ENCODE peak calls at places on chromosomes 4 and X, in ten cellular contexts. One of them, this sample, is unnamed.

GRCh38 chr4:89298160-89298559 is 9.4 kb downstream of the GPRIN3 start:
- DNase-seq in mammary epithelial cell: no peak
- DNase-seq in transverse colon: peak
- DNase-seq in lung: no peak
- DNase-seq in WERI-Rb-1: no peak
- DNase-seq in gastrocnemius medialis: no peak
- DNase-seq in A673: no peak
- DNase-seq in kidney: no peak
- DNase-seq in pancreas: no peak
- DNase-seq in lower leg skin: no peak
- DNase-seq in this sample: peak

GRCh38 chrX:53086464-53086863 is 4.3 kb downstream of the TSPYL2 start:
- DNase-seq in lower leg skin: no peak
- DNase-seq in gastrocnemius medialis: peak
- DNase-seq in A673: no peak
- DNase-seq in pancreas: peak
- DNase-seq in kidney: peak
- DNase-seq in transverse colon: peak
- DNase-seq in mammary epithelial cell: no peak
- DNase-seq in WERI-Rb-1: no peak
- DNase-seq in lung: peak
- DNase-seq in this sample: no peak

GRCh38 chrX:31546130-31546529 is 474.3 kb upstream of the FTHL17 start:
- DNase-seq in gastrocnemius medialis: peak
- DNase-seq in kidney: no peak
- DNase-seq in lung: no peak
- DNase-seq in A673: peak
- DNase-seq in transverse colon: no peak
- DNase-seq in WERI-Rb-1: no peak
- DNase-seq in lower leg skin: no peak
- DNase-seq in pancreas: no peak
- DNase-seq in mammary epithelial cell: peak
- DNase-seq in this sample: no peak

GRCh38 chr4:60938181-60938580 is 261.9 kb upstream of the ADGRL3 start:
- DNase-seq in pancreas: no peak
- DNase-seq in A673: no peak
- DNase-seq in gastrocnemius medialis: no peak
- DNase-seq in mammary epithelial cell: no peak
- DNase-seq in kidney: no peak
- DNase-seq in lower leg skin: no peak
- DNase-seq in lung: no peak
- DNase-seq in transverse colon: no peak
- DNase-seq in WERI-Rb-1: no peak
- DNase-seq in this sample: no peak

GRCh38 chr4:89797117-89797516 is 39.8 kb downstream of the SNCA start:
- DNase-seq in mammary epithelial cell: peak
- DNase-seq in lower leg skin: peak
- DNase-seq in WERI-Rb-1: no peak
- DNase-seq in transverse colon: no peak
- DNase-seq in A673: peak
- DNase-seq in gastrocnemius medialis: no peak
- DNase-seq in pancreas: no peak
- DNase-seq in lung: no peak
- DNase-seq in kidney: peak
- DNase-seq in this sample: no peak

GRCh38 chrX:3994315-3994714 is 280.9 kb upstream of the PRKX start:
- DNase-seq in lung: no peak
- DNase-seq in mammary epithelial cell: no peak
- DNase-seq in pancreas: no peak
- DNase-seq in A673: no peak
- DNase-seq in WERI-Rb-1: no peak
- DNase-seq in kidney: no peak
- DNase-seq in transverse colon: no peak
- DNase-seq in gastrocnemius medialis: no peak
- DNase-seq in lower leg skin: no peak
- DNase-seq in this sample: no peak

GRCh38 chrX:32867781-32868523 is 343.4 kb downstream of the DMD start:
- DNase-seq in WERI-Rb-1: no peak
- DNase-seq in A673: no peak
- DNase-seq in pancreas: no peak
- DNase-seq in transverse colon: no peak
- DNase-seq in mammary epithelial cell: no peak
- DNase-seq in lower leg skin: no peak
- DNase-seq in gastrocnemius medialis: no peak
- DNase-seq in lung: no peak
- DNase-seq in kidney: peak
- DNase-seq in this sample: no peak

GRCh38 chr4:77819409-77819835 is 254 bp upstream of the CNOT6L start:
- DNase-seq in transverse colon: no peak
- DNase-seq in A673: peak
- DNase-seq in mammary epithelial cell: no peak
- DNase-seq in lower leg skin: no peak
- DNase-seq in pancreas: no peak
- DNase-seq in WERI-Rb-1: peak
- DNase-seq in lung: peak
- DNase-seq in kidney: peak
- DNase-seq in gastrocnemius medialis: no peak
- DNase-seq in this sample: peak

GRCh38 chr4:38842998-38843397 is 13.6 kb downstream of the TLR6 start:
- DNase-seq in mammary epithelial cell: no peak
- DNase-seq in pancreas: no peak
- DNase-seq in lower leg skin: no peak
- DNase-seq in kidney: no peak
- DNase-seq in A673: no peak
- DNase-seq in WERI-Rb-1: no peak
- DNase-seq in lung: no peak
- DNase-seq in transverse colon: no peak
- DNase-seq in gastrocnemius medialis: no peak
- DNase-seq in this sample: no peak

GRCh38 chrX:66142351-66142750 is 21.7 kb upstream of the HEPH start:
- DNase-seq in pancreas: no peak
- DNase-seq in lower leg skin: no peak
- DNase-seq in gastrocnemius medialis: no peak
- DNase-seq in kidney: no peak
- DNase-seq in WERI-Rb-1: no peak
- DNase-seq in A673: no peak
- DNase-seq in transverse colon: no peak
- DNase-seq in mammary epithelial cell: no peak
- DNase-seq in lung: no peak
- DNase-seq in this sample: no peak

GRCh38 chrX:150572206-150572605 is 3.8 kb downstream of the MTM1 start:
- DNase-seq in transverse colon: no peak
- DNase-seq in mammary epithelial cell: peak
- DNase-seq in gastrocnemius medialis: no peak
- DNase-seq in kidney: no peak
- DNase-seq in pancreas: no peak
- DNase-seq in lower leg skin: no peak
- DNase-seq in A673: no peak
- DNase-seq in WERI-Rb-1: no peak
- DNase-seq in lung: no peak
- DNase-seq in this sample: no peak

GRCh38 chrX:150577174-150577573 is 8.8 kb downstream of the MTM1 start:
- DNase-seq in mammary epithelial cell: no peak
- DNase-seq in kidney: no peak
- DNase-seq in A673: no peak
- DNase-seq in transverse colon: no peak
- DNase-seq in pancreas: no peak
- DNase-seq in gastrocnemius medialis: no peak
- DNase-seq in lower leg skin: no peak
- DNase-seq in WERI-Rb-1: no peak
- DNase-seq in lung: no peak
- DNase-seq in this sample: no peak

GRCh38 chrX:150574824-150575409 is 6.5 kb downstream of the MTM1 start:
- DNase-seq in lower leg skin: no peak
- DNase-seq in gastrocnemius medialis: no peak
- DNase-seq in WERI-Rb-1: no peak
- DNase-seq in pancreas: no peak
- DNase-seq in mammary epithelial cell: no peak
- DNase-seq in lung: no peak
- DNase-seq in kidney: no peak
- DNase-seq in transverse colon: no peak
- DNase-seq in A673: no peak
- DNase-seq in this sample: no peak

GRCh38 chrX:150573702-150574101 is 5.3 kb downstream of the MTM1 start:
- DNase-seq in kidney: no peak
- DNase-seq in lower leg skin: no peak
- DNase-seq in transverse colon: peak
- DNase-seq in WERI-Rb-1: no peak
- DNase-seq in gastrocnemius medialis: no peak
- DNase-seq in lung: no peak
- DNase-seq in mammary epithelial cell: no peak
- DNase-seq in A673: no peak
- DNase-seq in pancreas: no peak
- DNase-seq in this sample: peak

GRCh38 chrX:150575415-150575814 is 7.0 kb downstream of the MTM1 start:
- DNase-seq in lower leg skin: peak
- DNase-seq in A673: no peak
- DNase-seq in pancreas: no peak
- DNase-seq in mammary epithelial cell: peak
- DNase-seq in transverse colon: peak
- DNase-seq in WERI-Rb-1: no peak
- DNase-seq in kidney: no peak
- DNase-seq in lung: peak
- DNase-seq in gastrocnemius medialis: no peak
- DNase-seq in this sample: no peak
- H3K4me3 ChIP-seq in lower leg skin: no peak
- H3K4me3 ChIP-seq in A673: no peak
- H3K4me3 ChIP-seq in pancreas: no peak
- H3K4me3 ChIP-seq in mammary epithelial cell: no peak
- H3K4me3 ChIP-seq in transverse colon: no peak
- H3K4me3 ChIP-seq in WERI-Rb-1: no peak
- H3K4me3 ChIP-seq in kidney: no peak
- H3K4me3 ChIP-seq in lung: no peak
- H3K4me3 ChIP-seq in gastrocnemius medialis: no peak
- H3K4me3 ChIP-seq in this sample: no peak

GRCh38 chr4:163249042-163249441 is 82.4 kb upstream of the NAF1 start:
- DNase-seq in gastrocnemius medialis: no peak
- DNase-seq in lower leg skin: no peak
- DNase-seq in WERI-Rb-1: no peak
- DNase-seq in transverse colon: no peak
- DNase-seq in A673: no peak
- DNase-seq in pancreas: no peak
- DNase-seq in lung: no peak
- DNase-seq in kidney: no peak
- DNase-seq in mammary epithelial cell: no peak
- DNase-seq in this sample: no peak

GRCh38 chr4:163256680-163257343 is 75.6 kb downstream of the NPY1R start:
- DNase-seq in lower leg skin: no peak
- DNase-seq in lung: peak
- DNase-seq in gastrocnemius medialis: no peak
- DNase-seq in transverse colon: no peak
- DNase-seq in mammary epithelial cell: no peak
- DNase-seq in kidney: no peak
- DNase-seq in A673: peak
- DNase-seq in WERI-Rb-1: no peak
- DNase-seq in pancreas: no peak
- DNase-seq in this sample: peak

GRCh38 chr4:163251204-163251603 is 81.2 kb downstream of the NPY1R start:
- DNase-seq in mammary epithelial cell: no peak
- DNase-seq in gastrocnemius medialis: no peak
- DNase-seq in WERI-Rb-1: no peak
- DNase-seq in lung: no peak
- DNase-seq in A673: peak
- DNase-seq in lower leg skin: no peak
- DNase-seq in transverse colon: no peak
- DNase-seq in pancreas: no peak
- DNase-seq in kidney: no peak
- DNase-seq in this sample: no peak
- H3K4me3 ChIP-seq in mammary epithelial cell: no peak
- H3K4me3 ChIP-seq in gastrocnemius medialis: no peak
- H3K4me3 ChIP-seq in WERI-Rb-1: no peak
- H3K4me3 ChIP-seq in lung: no peak
- H3K4me3 ChIP-seq in A673: no peak
- H3K4me3 ChIP-seq in lower leg skin: no peak
- H3K4me3 ChIP-seq in transverse colon: no peak
- H3K4me3 ChIP-seq in pancreas: no peak
- H3K4me3 ChIP-seq in kidney: no peak
- H3K4me3 ChIP-seq in this sample: no peak

GRCh38 chr4:2835978-2836377 is 7.7 kb upstream of the ADD1 start:
- DNase-seq in gastrocnemius medialis: no peak
- DNase-seq in mammary epithelial cell: no peak
- DNase-seq in transverse colon: peak
- DNase-seq in WERI-Rb-1: no peak
- DNase-seq in kidney: peak
- DNase-seq in lung: no peak
- DNase-seq in lower leg skin: no peak
- DNase-seq in A673: no peak
- DNase-seq in pancreas: peak
- DNase-seq in this sample: peak

GRCh38 chr4:2837110-2837903 is 6.3 kb upstream of the ADD1 start:
- DNase-seq in mammary epithelial cell: no peak
- DNase-seq in lower leg skin: no peak
- DNase-seq in WERI-Rb-1: peak
- DNase-seq in gastrocnemius medialis: no peak
- DNase-seq in kidney: peak
- DNase-seq in transverse colon: peak
- DNase-seq in lung: no peak
- DNase-seq in A673: no peak
- DNase-seq in pancreas: peak
- DNase-seq in this sample: no peak

GRCh38 chr4:2836391-2836859 is 7.2 kb upstream of the ADD1 start:
- DNase-seq in lower leg skin: no peak
- DNase-seq in mammary epithelial cell: no peak
- DNase-seq in transverse colon: peak
- DNase-seq in kidney: peak
- DNase-seq in gastrocnemius medialis: no peak
- DNase-seq in lung: no peak
- DNase-seq in WERI-Rb-1: no peak
- DNase-seq in pancreas: peak
- DNase-seq in A673: no peak
- DNase-seq in this sample: no peak

GRCh38 chr4:2839060-2839459 is 4.6 kb upstream of the ADD1 start:
- DNase-seq in kidney: no peak
- DNase-seq in mammary epithelial cell: no peak
- DNase-seq in WERI-Rb-1: no peak
- DNase-seq in gastrocnemius medialis: no peak
- DNase-seq in lower leg skin: no peak
- DNase-seq in pancreas: peak
- DNase-seq in A673: no peak
- DNase-seq in transverse colon: no peak
- DNase-seq in lung: no peak
- DNase-seq in this sample: no peak

GRCh38 chr4:2837904-2838496 is 5.6 kb upstream of the ADD1 start:
- DNase-seq in kidney: peak
- DNase-seq in A673: peak
- DNase-seq in mammary epithelial cell: no peak
- DNase-seq in gastrocnemius medialis: no peak
- DNase-seq in WERI-Rb-1: no peak
- DNase-seq in lung: no peak
- DNase-seq in lower leg skin: peak
- DNase-seq in pancreas: peak
- DNase-seq in transverse colon: peak
- DNase-seq in this sample: peak
- H3K4me3 ChIP-seq in kidney: peak
- H3K4me3 ChIP-seq in A673: peak
- H3K4me3 ChIP-seq in mammary epithelial cell: no peak
- H3K4me3 ChIP-seq in gastrocnemius medialis: no peak
- H3K4me3 ChIP-seq in WERI-Rb-1: no peak
- H3K4me3 ChIP-seq in lung: no peak
- H3K4me3 ChIP-seq in lower leg skin: no peak
- H3K4me3 ChIP-seq in pancreas: no peak
- H3K4me3 ChIP-seq in transverse colon: peak
- H3K4me3 ChIP-seq in this sample: no peak

GRCh38 chr4:88017516-88018302 is 10.3 kb downstream of the PKD2 start:
- DNase-seq in transverse colon: no peak
- DNase-seq in pancreas: no peak
- DNase-seq in gastrocnemius medialis: peak
- DNase-seq in kidney: no peak
- DNase-seq in lung: no peak
- DNase-seq in A673: no peak
- DNase-seq in mammary epithelial cell: peak
- DNase-seq in lower leg skin: peak
- DNase-seq in WERI-Rb-1: no peak
- DNase-seq in this sample: no peak
- H3K4me3 ChIP-seq in transverse colon: no peak
- H3K4me3 ChIP-seq in pancreas: no peak
- H3K4me3 ChIP-seq in gastrocnemius medialis: peak
- H3K4me3 ChIP-seq in kidney: no peak
- H3K4me3 ChIP-seq in lung: no peak
- H3K4me3 ChIP-seq in A673: no peak
- H3K4me3 ChIP-seq in mammary epithelial cell: no peak
- H3K4me3 ChIP-seq in lower leg skin: no peak
- H3K4me3 ChIP-seq in WERI-Rb-1: no peak
- H3K4me3 ChIP-seq in this sample: no peak

This sample was measured in mucosa of descending colon.